ENCODE peak calls at places on chromosome 5, in eight cellular contexts. One of them, this sample, is unnamed.

GRCh38 chr5:17123010-17123409 is 94.4 kb upstream of the BASP1 start:
- DNase-seq in stimulated activated CD4-positive, alpha-beta T cell treated with anti-CD3 and anti-CD28 coated beads, Interleukin-1b, Interleukin-23, amount 100 ng/mL, for 24 hours: no peak
- DNase-seq in thyroid gland: peak
- DNase-seq in NCI-H1092 treated with DMSO at 0.1 percent for 48 hours: no peak
- DNase-seq in endodermal cell: no peak
- DNase-seq in Right ventricle myocardium superior: no peak
- DNase-seq in BE2C: no peak
- DNase-seq in 8988T: no peak
- DNase-seq in this sample: no peak

GRCh38 chr5:172731286-172732073 is 39.5 kb downstream of the DUSP1 start:
- DNase-seq in stimulated activated CD4-positive, alpha-beta T cell treated with anti-CD3 and anti-CD28 coated beads, Interleukin-1b, Interleukin-23, amount 100 ng/mL, for 24 hours: no peak
- DNase-seq in thyroid gland: peak
- DNase-seq in NCI-H1092 treated with DMSO at 0.1 percent for 48 hours: no peak
- DNase-seq in endodermal cell: peak
- DNase-seq in Right ventricle myocardium superior: no peak
- DNase-seq in BE2C: no peak
- DNase-seq in 8988T: no peak
- DNase-seq in this sample: no peak

GRCh38 chr5:89313044-89313443 is 430.1 kb upstream of the MEF2C start:
- DNase-seq in stimulated activated CD4-positive, alpha-beta T cell treated with anti-CD3 and anti-CD28 coated beads, Interleukin-1b, Interleukin-23, amount 100 ng/mL, for 24 hours: no peak
- DNase-seq in thyroid gland: no peak
- DNase-seq in NCI-H1092 treated with DMSO at 0.1 percent for 48 hours: peak
- DNase-seq in endodermal cell: no peak
- DNase-seq in Right ventricle myocardium superior: no peak
- DNase-seq in BE2C: no peak
- DNase-seq in 8988T: no peak
- DNase-seq in this sample: no peak

GRCh38 chr5:137621861-137622823 is 113.7 kb downstream of the KLHL3 start:
- DNase-seq in stimulated activated CD4-positive, alpha-beta T cell treated with anti-CD3 and anti-CD28 coated beads, Interleukin-1b, Interleukin-23, amount 100 ng/mL, for 24 hours: no peak
- DNase-seq in thyroid gland: no peak
- DNase-seq in NCI-H1092 treated with DMSO at 0.1 percent for 48 hours: no peak
- DNase-seq in endodermal cell: peak
- DNase-seq in Right ventricle myocardium superior: peak
- DNase-seq in BE2C: no peak
- DNase-seq in 8988T: no peak
- DNase-seq in this sample: no peak

GRCh38 chr5:149333711-149334443 is 11.4 kb upstream of the GRPEL2 start:
- DNase-seq in stimulated activated CD4-positive, alpha-beta T cell treated with anti-CD3 and anti-CD28 coated beads, Interleukin-1b, Interleukin-23, amount 100 ng/mL, for 24 hours: no peak
- DNase-seq in thyroid gland: no peak
- DNase-seq in NCI-H1092 treated with DMSO at 0.1 percent for 48 hours: no peak
- DNase-seq in endodermal cell: no peak
- DNase-seq in Right ventricle myocardium superior: no peak
- DNase-seq in BE2C: no peak
- DNase-seq in 8988T: no peak
- DNase-seq in this sample: no peak

GRCh38 chr5:64680289-64680688 is 10.0 kb upstream of the SHISAL2B start:
- DNase-seq in stimulated activated CD4-positive, alpha-beta T cell treated with anti-CD3 and anti-CD28 coated beads, Interleukin-1b, Interleukin-23, amount 100 ng/mL, for 24 hours: no peak
- DNase-seq in thyroid gland: no peak
- DNase-seq in NCI-H1092 treated with DMSO at 0.1 percent for 48 hours: no peak
- DNase-seq in endodermal cell: peak
- DNase-seq in Right ventricle myocardium superior: no peak
- DNase-seq in BE2C: peak
- DNase-seq in 8988T: no peak
- DNase-seq in this sample: no peak

GRCh38 chr5:68950111-68950510 is 143.7 kb upstream of the SLC30A5 start:
- DNase-seq in stimulated activated CD4-positive, alpha-beta T cell treated with anti-CD3 and anti-CD28 coated beads, Interleukin-1b, Interleukin-23, amount 100 ng/mL, for 24 hours: no peak
- DNase-seq in thyroid gland: no peak
- DNase-seq in NCI-H1092 treated with DMSO at 0.1 percent for 48 hours: no peak
- DNase-seq in endodermal cell: peak
- DNase-seq in Right ventricle myocardium superior: no peak
- DNase-seq in BE2C: peak
- DNase-seq in 8988T: no peak
- DNase-seq in this sample: no peak

GRCh38 chr5:96321371-96321770 is 111.7 kb downstream of the PCSK1 start:
- DNase-seq in stimulated activated CD4-positive, alpha-beta T cell treated with anti-CD3 and anti-CD28 coated beads, Interleukin-1b, Interleukin-23, amount 100 ng/mL, for 24 hours: no peak
- DNase-seq in thyroid gland: no peak
- DNase-seq in NCI-H1092 treated with DMSO at 0.1 percent for 48 hours: no peak
- DNase-seq in endodermal cell: no peak
- DNase-seq in Right ventricle myocardium superior: no peak
- DNase-seq in BE2C: no peak
- DNase-seq in 8988T: no peak
- DNase-seq in this sample: no peak

GRCh38 chr5:55176176-55176818 is 3.3 kb upstream of the CDC20B start:
- DNase-seq in stimulated activated CD4-positive, alpha-beta T cell treated with anti-CD3 and anti-CD28 coated beads, Interleukin-1b, Interleukin-23, amount 100 ng/mL, for 24 hours: no peak
- DNase-seq in thyroid gland: peak
- DNase-seq in NCI-H1092 treated with DMSO at 0.1 percent for 48 hours: peak
- DNase-seq in endodermal cell: peak
- DNase-seq in Right ventricle myocardium superior: peak
- DNase-seq in BE2C: peak
- DNase-seq in 8988T: peak
- DNase-seq in this sample: no peak

GRCh38 chr5:151739939-151740335 is 18.5 kb downstream of the ATOX1 start:
- DNase-seq in stimulated activated CD4-positive, alpha-beta T cell treated with anti-CD3 and anti-CD28 coated beads, Interleukin-1b, Interleukin-23, amount 100 ng/mL, for 24 hours: no peak
- DNase-seq in thyroid gland: no peak
- DNase-seq in NCI-H1092 treated with DMSO at 0.1 percent for 48 hours: no peak
- DNase-seq in endodermal cell: no peak
- DNase-seq in Right ventricle myocardium superior: no peak
- DNase-seq in BE2C: no peak
- DNase-seq in 8988T: peak
- DNase-seq in this sample: no peak

GRCh38 chr5:75091597-75091996 is 39.2 kb upstream of the GCNT4 start:
- DNase-seq in stimulated activated CD4-positive, alpha-beta T cell treated with anti-CD3 and anti-CD28 coated beads, Interleukin-1b, Interleukin-23, amount 100 ng/mL, for 24 hours: no peak
- DNase-seq in thyroid gland: no peak
- DNase-seq in NCI-H1092 treated with DMSO at 0.1 percent for 48 hours: no peak
- DNase-seq in endodermal cell: no peak
- DNase-seq in Right ventricle myocardium superior: no peak
- DNase-seq in BE2C: no peak
- DNase-seq in 8988T: no peak
- DNase-seq in this sample: no peak

GRCh38 chr5:160471761-160472160 is 50.1 kb downstream of the PTTG1 start:
- DNase-seq in stimulated activated CD4-positive, alpha-beta T cell treated with anti-CD3 and anti-CD28 coated beads, Interleukin-1b, Interleukin-23, amount 100 ng/mL, for 24 hours: no peak
- DNase-seq in thyroid gland: no peak
- DNase-seq in NCI-H1092 treated with DMSO at 0.1 percent for 48 hours: no peak
- DNase-seq in endodermal cell: no peak
- DNase-seq in Right ventricle myocardium superior: no peak
- DNase-seq in BE2C: no peak
- DNase-seq in 8988T: no peak
- DNase-seq in this sample: no peak

GRCh38 chr5:142611154-142611553 is 74.7 kb downstream of the FGF1 start:
- DNase-seq in stimulated activated CD4-positive, alpha-beta T cell treated with anti-CD3 and anti-CD28 coated beads, Interleukin-1b, Interleukin-23, amount 100 ng/mL, for 24 hours: peak
- DNase-seq in thyroid gland: peak
- DNase-seq in NCI-H1092 treated with DMSO at 0.1 percent for 48 hours: peak
- DNase-seq in endodermal cell: peak
- DNase-seq in Right ventricle myocardium superior: peak
- DNase-seq in BE2C: peak
- DNase-seq in 8988T: peak
- DNase-seq in this sample: peak

GRCh38 chr5:96129276-96129675 is 167.6 kb upstream of the ELL2 start:
- DNase-seq in stimulated activated CD4-positive, alpha-beta T cell treated with anti-CD3 and anti-CD28 coated beads, Interleukin-1b, Interleukin-23, amount 100 ng/mL, for 24 hours: no peak
- DNase-seq in thyroid gland: no peak
- DNase-seq in NCI-H1092 treated with DMSO at 0.1 percent for 48 hours: no peak
- DNase-seq in endodermal cell: no peak
- DNase-seq in Right ventricle myocardium superior: no peak
- DNase-seq in BE2C: no peak
- DNase-seq in 8988T: no peak
- DNase-seq in this sample: no peak

GRCh38 chr5:178778919-178779318 is 48.5 kb upstream of the ZNF354A start:
- DNase-seq in stimulated activated CD4-positive, alpha-beta T cell treated with anti-CD3 and anti-CD28 coated beads, Interleukin-1b, Interleukin-23, amount 100 ng/mL, for 24 hours: no peak
- DNase-seq in thyroid gland: no peak
- DNase-seq in NCI-H1092 treated with DMSO at 0.1 percent for 48 hours: no peak
- DNase-seq in endodermal cell: peak
- DNase-seq in Right ventricle myocardium superior: no peak
- DNase-seq in BE2C: no peak
- DNase-seq in 8988T: no peak
- DNase-seq in this sample: no peak

GRCh38 chr5:97601651-97602050 is 418.6 kb upstream of the RIOK2 start:
- DNase-seq in stimulated activated CD4-positive, alpha-beta T cell treated with anti-CD3 and anti-CD28 coated beads, Interleukin-1b, Interleukin-23, amount 100 ng/mL, for 24 hours: no peak
- DNase-seq in thyroid gland: no peak
- DNase-seq in NCI-H1092 treated with DMSO at 0.1 percent for 48 hours: no peak
- DNase-seq in endodermal cell: no peak
- DNase-seq in Right ventricle myocardium superior: no peak
- DNase-seq in BE2C: no peak
- DNase-seq in 8988T: no peak
- DNase-seq in this sample: no peak

GRCh38 chr5:132873119-132873929 is at the start of gene LEAP2:
- DNase-seq in stimulated activated CD4-positive, alpha-beta T cell treated with anti-CD3 and anti-CD28 coated beads, Interleukin-1b, Interleukin-23, amount 100 ng/mL, for 24 hours: no peak
- DNase-seq in thyroid gland: no peak
- DNase-seq in NCI-H1092 treated with DMSO at 0.1 percent for 48 hours: no peak
- DNase-seq in endodermal cell: no peak
- DNase-seq in Right ventricle myocardium superior: no peak
- DNase-seq in BE2C: no peak
- DNase-seq in 8988T: no peak
- DNase-seq in this sample: no peak

GRCh38 chr5:114319821-114320220 is 42.0 kb upstream of the KCNN2 start:
- DNase-seq in stimulated activated CD4-positive, alpha-beta T cell treated with anti-CD3 and anti-CD28 coated beads, Interleukin-1b, Interleukin-23, amount 100 ng/mL, for 24 hours: no peak
- DNase-seq in thyroid gland: no peak
- DNase-seq in NCI-H1092 treated with DMSO at 0.1 percent for 48 hours: no peak
- DNase-seq in endodermal cell: no peak
- DNase-seq in Right ventricle myocardium superior: no peak
- DNase-seq in BE2C: no peak
- DNase-seq in 8988T: no peak
- DNase-seq in this sample: no peak

GRCh38 chr5:171450423-171451246 is 31.2 kb downstream of the FGF18 start:
- DNase-seq in stimulated activated CD4-positive, alpha-beta T cell treated with anti-CD3 and anti-CD28 coated beads, Interleukin-1b, Interleukin-23, amount 100 ng/mL, for 24 hours: no peak
- DNase-seq in thyroid gland: peak
- DNase-seq in NCI-H1092 treated with DMSO at 0.1 percent for 48 hours: no peak
- DNase-seq in endodermal cell: peak
- DNase-seq in Right ventricle myocardium superior: peak
- DNase-seq in BE2C: no peak
- DNase-seq in 8988T: no peak
- DNase-seq in this sample: no peak

GRCh38 chr5:127060470-127060985 is 12.8 kb downstream of the C5orf63 start:
- DNase-seq in stimulated activated CD4-positive, alpha-beta T cell treated with anti-CD3 and anti-CD28 coated beads, Interleukin-1b, Interleukin-23, amount 100 ng/mL, for 24 hours: no peak
- DNase-seq in thyroid gland: no peak
- DNase-seq in NCI-H1092 treated with DMSO at 0.1 percent for 48 hours: no peak
- DNase-seq in endodermal cell: no peak
- DNase-seq in Right ventricle myocardium superior: no peak
- DNase-seq in BE2C: no peak
- DNase-seq in 8988T: no peak
- DNase-seq in this sample: no peak

GRCh38 chr5:174412374-174412773 is 312.0 kb upstream of the MSX2 start:
- DNase-seq in stimulated activated CD4-positive, alpha-beta T cell treated with anti-CD3 and anti-CD28 coated beads, Interleukin-1b, Interleukin-23, amount 100 ng/mL, for 24 hours: no peak
- DNase-seq in thyroid gland: no peak
- DNase-seq in NCI-H1092 treated with DMSO at 0.1 percent for 48 hours: no peak
- DNase-seq in endodermal cell: no peak
- DNase-seq in Right ventricle myocardium superior: no peak
- DNase-seq in BE2C: no peak
- DNase-seq in 8988T: no peak
- DNase-seq in this sample: no peak

GRCh38 chr5:169548315-169548714 is 35.3 kb upstream of the SPDL1 start:
- DNase-seq in stimulated activated CD4-positive, alpha-beta T cell treated with anti-CD3 and anti-CD28 coated beads, Interleukin-1b, Interleukin-23, amount 100 ng/mL, for 24 hours: no peak
- DNase-seq in thyroid gland: no peak
- DNase-seq in NCI-H1092 treated with DMSO at 0.1 percent for 48 hours: peak
- DNase-seq in endodermal cell: no peak
- DNase-seq in Right ventricle myocardium superior: no peak
- DNase-seq in BE2C: peak
- DNase-seq in 8988T: no peak
- DNase-seq in this sample: no peak

GRCh38 chr5:124395287-124395686 is 351.2 kb downstream of the ZNF608 start:
- DNase-seq in stimulated activated CD4-positive, alpha-beta T cell treated with anti-CD3 and anti-CD28 coated beads, Interleukin-1b, Interleukin-23, amount 100 ng/mL, for 24 hours: no peak
- DNase-seq in thyroid gland: no peak
- DNase-seq in NCI-H1092 treated with DMSO at 0.1 percent for 48 hours: peak
- DNase-seq in endodermal cell: no peak
- DNase-seq in Right ventricle myocardium superior: no peak
- DNase-seq in BE2C: peak
- DNase-seq in 8988T: no peak
- DNase-seq in this sample: no peak

GRCh38 chr5:122493776-122494518 is 181.9 kb downstream of the SNCAIP start:
- DNase-seq in stimulated activated CD4-positive, alpha-beta T cell treated with anti-CD3 and anti-CD28 coated beads, Interleukin-1b, Interleukin-23, amount 100 ng/mL, for 24 hours: no peak
- DNase-seq in thyroid gland: no peak
- DNase-seq in NCI-H1092 treated with DMSO at 0.1 percent for 48 hours: no peak
- DNase-seq in endodermal cell: no peak
- DNase-seq in Right ventricle myocardium superior: no peak
- DNase-seq in BE2C: peak
- DNase-seq in 8988T: no peak
- DNase-seq in this sample: no peak

GRCh38 chr5:39619161-39619818 is 194.5 kb upstream of the DAB2 start:
- DNase-seq in stimulated activated CD4-positive, alpha-beta T cell treated with anti-CD3 and anti-CD28 coated beads, Interleukin-1b, Interleukin-23, amount 100 ng/mL, for 24 hours: no peak
- DNase-seq in thyroid gland: no peak
- DNase-seq in NCI-H1092 treated with DMSO at 0.1 percent for 48 hours: no peak
- DNase-seq in endodermal cell: no peak
- DNase-seq in Right ventricle myocardium superior: no peak
- DNase-seq in BE2C: no peak
- DNase-seq in 8988T: no peak
- DNase-seq in this sample: no peak

GRCh38 chr5:126723643-126724042 is 53.3 kb upstream of the LMNB1 start:
- DNase-seq in stimulated activated CD4-positive, alpha-beta T cell treated with anti-CD3 and anti-CD28 coated beads, Interleukin-1b, Interleukin-23, amount 100 ng/mL, for 24 hours: no peak
- DNase-seq in thyroid gland: no peak
- DNase-seq in NCI-H1092 treated with DMSO at 0.1 percent for 48 hours: no peak
- DNase-seq in endodermal cell: no peak
- DNase-seq in Right ventricle myocardium superior: no peak
- DNase-seq in BE2C: no peak
- DNase-seq in 8988T: no peak
- DNase-seq in this sample: no peak

GRCh38 chr5:160472482-160472881 is 50.8 kb downstream of the PTTG1 start:
- DNase-seq in stimulated activated CD4-positive, alpha-beta T cell treated with anti-CD3 and anti-CD28 coated beads, Interleukin-1b, Interleukin-23, amount 100 ng/mL, for 24 hours: no peak
- DNase-seq in thyroid gland: no peak
- DNase-seq in NCI-H1092 treated with DMSO at 0.1 percent for 48 hours: no peak
- DNase-seq in endodermal cell: no peak
- DNase-seq in Right ventricle myocardium superior: no peak
- DNase-seq in BE2C: no peak
- DNase-seq in 8988T: no peak
- DNase-seq in this sample: no peak

GRCh38 chr5:173412566-173412965 is 84.4 kb upstream of the STC2 start:
- DNase-seq in stimulated activated CD4-positive, alpha-beta T cell treated with anti-CD3 and anti-CD28 coated beads, Interleukin-1b, Interleukin-23, amount 100 ng/mL, for 24 hours: no peak
- DNase-seq in thyroid gland: peak
- DNase-seq in NCI-H1092 treated with DMSO at 0.1 percent for 48 hours: no peak
- DNase-seq in endodermal cell: no peak
- DNase-seq in Right ventricle myocardium superior: no peak
- DNase-seq in BE2C: no peak
- DNase-seq in 8988T: no peak
- DNase-seq in this sample: no peak

GRCh38 chr5:29485333-29485732 is 1708.2 kb upstream of the CDH6 start:
- DNase-seq in stimulated activated CD4-positive, alpha-beta T cell treated with anti-CD3 and anti-CD28 coated beads, Interleukin-1b, Interleukin-23, amount 100 ng/mL, for 24 hours: no peak
- DNase-seq in thyroid gland: no peak
- DNase-seq in NCI-H1092 treated with DMSO at 0.1 percent for 48 hours: no peak
- DNase-seq in endodermal cell: no peak
- DNase-seq in Right ventricle myocardium superior: no peak
- DNase-seq in BE2C: no peak
- DNase-seq in 8988T: no peak
- DNase-seq in this sample: no peak

GRCh38 chr5:89003563-89004036 is 120.6 kb upstream of the MEF2C start:
- DNase-seq in stimulated activated CD4-positive, alpha-beta T cell treated with anti-CD3 and anti-CD28 coated beads, Interleukin-1b, Interleukin-23, amount 100 ng/mL, for 24 hours: no peak
- DNase-seq in thyroid gland: no peak
- DNase-seq in NCI-H1092 treated with DMSO at 0.1 percent for 48 hours: no peak
- DNase-seq in endodermal cell: no peak
- DNase-seq in Right ventricle myocardium superior: no peak
- DNase-seq in BE2C: no peak
- DNase-seq in 8988T: no peak
- DNase-seq in this sample: no peak

GRCh38 chr5:44665101-44665701 is 143.5 kb upstream of the MRPS30 start:
- DNase-seq in stimulated activated CD4-positive, alpha-beta T cell treated with anti-CD3 and anti-CD28 coated beads, Interleukin-1b, Interleukin-23, amount 100 ng/mL, for 24 hours: no peak
- DNase-seq in thyroid gland: no peak
- DNase-seq in NCI-H1092 treated with DMSO at 0.1 percent for 48 hours: no peak
- DNase-seq in endodermal cell: no peak
- DNase-seq in Right ventricle myocardium superior: no peak
- DNase-seq in BE2C: no peak
- DNase-seq in 8988T: no peak
- DNase-seq in this sample: no peak

GRCh38 chr5:167902298-167902697 is 389.1 kb upstream of the WWC1 start:
- DNase-seq in stimulated activated CD4-positive, alpha-beta T cell treated with anti-CD3 and anti-CD28 coated beads, Interleukin-1b, Interleukin-23, amount 100 ng/mL, for 24 hours: no peak
- DNase-seq in thyroid gland: no peak
- DNase-seq in NCI-H1092 treated with DMSO at 0.1 percent for 48 hours: no peak
- DNase-seq in endodermal cell: no peak
- DNase-seq in Right ventricle myocardium superior: no peak
- DNase-seq in BE2C: no peak
- DNase-seq in 8988T: no peak
- DNase-seq in this sample: no peak

GRCh38 chr5:144024601-144025000 is 145.9 kb downstream of the YIPF5 start:
- DNase-seq in stimulated activated CD4-positive, alpha-beta T cell treated with anti-CD3 and anti-CD28 coated beads, Interleukin-1b, Interleukin-23, amount 100 ng/mL, for 24 hours: no peak
- DNase-seq in thyroid gland: no peak
- DNase-seq in NCI-H1092 treated with DMSO at 0.1 percent for 48 hours: no peak
- DNase-seq in endodermal cell: no peak
- DNase-seq in Right ventricle myocardium superior: no peak
- DNase-seq in BE2C: no peak
- DNase-seq in 8988T: no peak
- DNase-seq in this sample: no peak

GRCh38 chr5:145835839-145836222 is 689 bp upstream of the PRELID2 start:
- DNase-seq in stimulated activated CD4-positive, alpha-beta T cell treated with anti-CD3 and anti-CD28 coated beads, Interleukin-1b, Interleukin-23, amount 100 ng/mL, for 24 hours: no peak
- DNase-seq in thyroid gland: no peak
- DNase-seq in NCI-H1092 treated with DMSO at 0.1 percent for 48 hours: no peak
- DNase-seq in endodermal cell: no peak
- DNase-seq in Right ventricle myocardium superior: no peak
- DNase-seq in BE2C: no peak
- DNase-seq in 8988T: no peak
- DNase-seq in this sample: no peak